ENCODE peak calls at places on chromosome 3, in nine cellular contexts. K, J, O, B, I, D, T, V and S are unnamed samples.

GRCh38 chr3:68878322-68878721 is 54.0 kb downstream of the TAFA4 start:
- DNase-seq in K (peak; percentile 33), J (peak; percentile 50), O (no peak), B (no peak), I (peak; percentile 4), D (peak; percentile 21), T (peak; percentile 19), V (no peak), S (no peak)

GRCh38 chr3:159732172-159733111 is 256.2 kb upstream of the IL12A start:
- DNase-seq in K (peak; percentile 39), J (peak; percentile 53), O (no peak), B (no peak), I (peak; percentile 64), D (no peak), T (peak; percentile 89), V (no peak), S (peak; percentile 94)

GRCh38 chr3:69370156-69370944 is 15.5 kb downstream of the FRMD4B start:
- DNase-seq in K (no peak), J (no peak), O (no peak), B (no peak), I (no peak), D (no peak), T (peak; percentile 23), V (peak; percentile 41), S (peak; percentile 72)

GRCh38 chr3:157311633-157312365 is 124.9 kb upstream of the PTX3 start:
- DNase-seq in K (peak; percentile 98), J (no peak), O (no peak), B (no peak), I (no peak), D (no peak), T (peak; percentile 92), V (no peak), S (peak; percentile 98)

GRCh38 chr3:175129126-175129525 is 270.0 kb downstream of the NAALADL2 start:
- DNase-seq in K (peak; percentile 7), J (no peak), O (no peak), B (no peak), I (no peak), D (no peak), T (peak; percentile 50), V (no peak), S (no peak)

GRCh38 chr3:70180664-70181063 is 131.8 kb downstream of the MDFIC2 start:
- DNase-seq in K (no peak), J (no peak), O (no peak), B (peak; percentile 4), I (no peak), D (no peak), T (no peak), V (no peak), S (no peak)

GRCh38 chr3:137217733-137218132 is 259.9 kb downstream of the IL20RB start:
- DNase-seq in K (no peak), J (peak; percentile 59), O (no peak), B (no peak), I (no peak), D (peak; percentile 30), T (no peak), V (no peak), S (no peak)

GRCh38 chr3:13504161-13504831 is 24.2 kb downstream of the HDAC11 start:
- DNase-seq in K (no peak), J (no peak), O (no peak), B (no peak), I (no peak), D (no peak), T (peak; percentile 76), V (no peak), S (no peak)

GRCh38 chr3:187737401-187738088 is 7.7 kb downstream of the BCL6 start:
- DNase-seq in K (peak; percentile 86), J (peak; percentile 74), O (peak; percentile 31), B (no peak), I (peak; percentile 19), D (peak; percentile 47), T (peak; percentile 72), V (peak; percentile 61), S (peak; percentile 71)

GRCh38 chr3:53046171-53047170 is 598 bp upstream of the SFMBT1 start:
- DNase-seq in K (peak; percentile 18), J (peak; percentile 91), O (peak; percentile 60), B (no peak), I (peak; percentile 82), D (peak; percentile 32), T (peak; percentile 17), V (peak; percentile 72), S (peak; percentile 27)